ENCODE peak calls at places on chromosome 18, in four cellular contexts. P, S, X and T are unnamed samples.

GRCh38 chr18:3923750-3924149 is 473.8 kb downstream of the TGIF1 start:
- DNase-seq in P (no peak), S (no peak), X (no peak), T (no peak)

GRCh38 chr18:415627-416612 is 84.6 kb downstream of the COLEC12 start:
- DNase-seq in P (no peak), S (no peak), X (no peak), T (no peak)

GRCh38 chr18:12079504-12080237 is 14.0 kb upstream of the ANKRD62 start:
- DNase-seq in P (peak), S (no peak), X (peak), T (no peak)

GRCh38 chr18:75003764-75004690 is 204.9 kb downstream of the PTGR3 start:
- DNase-seq in P (no peak), S (no peak), X (no peak), T (no peak)

GRCh38 chr18:40414155-40414754 is 1540.8 kb upstream of the PIK3C3 start:
- DNase-seq in P (no peak), S (no peak), X (no peak), T (no peak)

GRCh38 chr18:47595816-47596501 is 334.5 kb downstream of the SMAD2 start:
- DNase-seq in P (peak), S (peak), X (no peak), T (no peak)

GRCh38 chr18:74818776-74819175 is 221.1 kb downstream of the ZNF407 start:
- DNase-seq in P (no peak), S (no peak), X (no peak), T (no peak)

GRCh38 chr18:59446012-59446411 is 86.9 kb upstream of the LMAN1 start:
- DNase-seq in P (no peak), S (no peak), X (no peak), T (no peak)

GRCh38 chr18:34330308-34330707 is 105.6 kb upstream of the NOL4 start:
- DNase-seq in P (no peak), S (no peak), X (no peak), T (no peak)

GRCh38 chr18:61334491-61334850 is 1.2 kb downstream of the CDH20 start:
- DNase-seq in P (no peak), S (no peak), X (no peak), T (no peak)

GRCh38 chr18:38006541-38006940 is 440.9 kb upstream of the CELF4 start:
- DNase-seq in P (no peak), S (no peak), X (no peak), T (no peak)

GRCh38 chr18:61335737-61336555 is 2.7 kb downstream of the CDH20 start:
- DNase-seq in P (no peak), S (no peak), X (no peak), T (no peak)

GRCh38 chr18:8767356-8767755 is 62.0 kb downstream of the MTCL1 start:
- DNase-seq in P (no peak), S (no peak), X (no peak), T (no peak)

GRCh38 chr18:34492652-34493051 is 217.4 kb upstream of the DTNA start:
- DNase-seq in P (peak), S (no peak), X (no peak), T (no peak)

GRCh38 chr18:3603460-3604259 is 153.7 kb downstream of the TGIF1 start:
- DNase-seq in P (peak), S (no peak), X (no peak), T (no peak)

GRCh38 chr18:50297621-50298442 is 10.3 kb upstream of the CXXC1 start:
- DNase-seq in P (no peak), S (peak), X (peak), T (peak)

GRCh38 chr18:50466634-50467033 is 91.8 kb downstream of the SKA1 start:
- DNase-seq in P (no peak), S (no peak), X (no peak), T (no peak)

GRCh38 chr18:59867337-59868104 is 32.3 kb upstream of the PMAIP1 start:
- DNase-seq in P (no peak), S (no peak), X (no peak), T (no peak)

DNA sequence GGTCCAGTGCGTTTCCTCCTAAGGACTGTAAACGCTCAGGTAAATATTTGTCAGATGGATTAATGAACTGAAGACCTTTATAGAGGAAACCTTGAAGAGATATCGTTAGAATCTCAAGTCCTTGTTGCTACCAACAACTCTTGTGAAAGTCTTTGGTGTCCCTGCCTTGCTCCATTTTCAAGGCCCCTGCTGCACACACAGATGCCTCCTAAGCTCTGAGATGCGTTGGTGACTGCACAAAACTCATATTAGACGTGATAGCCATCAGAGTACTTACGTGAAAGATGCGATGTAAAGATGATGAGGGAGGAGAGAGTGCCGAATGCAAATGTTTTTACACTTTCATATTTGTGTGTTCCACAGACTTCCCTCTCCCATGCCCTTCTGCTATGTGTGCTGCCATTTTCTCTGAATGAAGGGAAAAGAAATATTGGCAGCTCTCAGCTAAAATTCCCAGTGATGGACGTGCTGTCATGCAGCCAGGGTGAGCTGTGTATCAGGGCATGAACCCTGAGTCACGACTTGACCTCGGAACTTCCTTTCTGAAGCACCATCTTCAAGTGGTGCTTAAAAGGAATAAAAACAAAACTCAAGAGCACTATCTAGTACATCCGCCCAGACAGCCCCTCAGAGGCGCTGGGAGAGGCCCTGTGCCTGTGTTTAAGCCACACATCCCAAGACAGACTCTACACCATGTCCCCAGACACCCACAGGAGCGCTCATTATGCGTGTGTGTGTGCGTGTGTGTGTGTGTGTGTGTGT is 117.4 kb downstream of the FAM210A start:
- DNase-seq in P (no peak), S (peak), X (no peak), T (no peak)
- H3K27ac ChIP-seq in P (no peak), S (no peak), X (no peak), T (no peak)

GRCh38 chr18:6414723-6415362 is at the start of gene L3MBTL4:
- DNase-seq in P (no peak), S (no peak), X (peak), T (peak)
- TF ChIP-seq POLR2A in P (peak), S (no peak), X (peak), T (no peak)

DNA sequence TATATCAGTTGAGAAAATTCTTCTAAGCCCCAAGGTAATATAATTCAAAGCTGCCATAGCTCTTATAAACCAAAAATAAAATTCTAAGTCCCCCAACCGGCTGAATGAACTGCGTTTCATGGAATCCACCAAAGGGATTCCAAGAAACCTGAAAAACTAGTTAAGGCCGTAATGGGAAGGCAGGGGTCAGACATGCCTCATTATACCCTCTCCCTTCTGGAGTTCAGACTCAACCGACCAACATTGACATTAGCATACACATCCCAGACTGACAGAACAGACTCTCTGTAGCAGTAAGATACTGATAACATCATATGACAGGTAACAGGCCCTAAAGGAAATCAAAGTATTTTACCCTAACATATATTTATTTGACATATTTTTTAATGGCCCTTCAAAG is 31.4 kb upstream of the PHLPP1 start:
- DNase-seq in P (no peak), S (no peak), X (no peak), T (no peak)
- H3K27ac ChIP-seq in P (no peak), S (no peak), X (no peak), T (no peak)

DNA sequence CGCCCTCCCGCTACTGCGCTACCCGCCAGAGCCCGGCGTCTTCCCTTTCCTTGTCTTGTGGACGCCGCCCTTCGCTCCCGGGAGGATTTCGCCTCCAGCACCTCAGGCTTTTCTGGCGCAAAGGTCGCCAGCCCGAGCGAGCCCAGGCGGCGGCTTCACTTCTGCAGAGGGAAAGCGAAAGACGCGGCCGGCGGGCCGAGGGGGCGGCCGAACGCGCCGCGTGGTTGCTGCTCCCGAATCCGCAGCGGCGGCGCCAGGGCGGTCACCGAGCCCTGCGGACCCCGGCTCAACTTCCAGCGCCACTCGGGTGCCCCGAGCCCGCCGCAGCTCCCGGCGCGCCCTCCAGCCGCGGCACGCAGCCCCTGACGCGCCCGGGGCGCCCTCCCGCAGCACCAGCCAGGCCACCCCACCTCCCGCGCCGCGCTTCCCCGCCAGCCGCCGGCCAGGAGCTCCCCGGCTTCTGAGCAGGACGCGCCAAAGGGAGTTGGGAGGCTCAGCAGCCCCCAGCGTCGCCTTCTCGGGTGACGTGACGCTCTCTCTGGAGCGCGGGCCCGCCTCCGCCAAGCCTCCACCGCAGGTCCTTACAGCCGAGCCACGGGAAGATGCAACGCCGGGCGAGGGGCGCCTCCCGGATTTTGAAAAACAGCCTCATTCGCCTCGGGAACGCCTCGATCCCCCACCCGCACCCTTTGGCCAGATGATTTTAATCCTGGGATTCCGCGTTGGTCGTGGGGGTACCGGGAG is 84.9 kb upstream of the EPB41L3 start:
- DNase-seq in P (no peak), S (no peak), X (peak), T (peak)
- TF ChIP-seq POLR2A in P (no peak), S (peak), X (peak), T (peak)

GRCh38 chr18:28036481-28036880 is 140.4 kb downstream of the CDH2 start:
- DNase-seq in P (no peak), S (no peak), X (no peak), T (no peak)

GRCh38 chr18:28040720-28041119 is 136.2 kb downstream of the CDH2 start:
- DNase-seq in P (no peak), S (no peak), X (no peak), T (no peak)

GRCh38 chr18:28041366-28041765 is 135.6 kb downstream of the CDH2 start:
- DNase-seq in P (no peak), S (no peak), X (no peak), T (no peak)

GRCh38 chr18:28040216-28040615 is 136.7 kb downstream of the CDH2 start:
- DNase-seq in P (no peak), S (no peak), X (no peak), T (no peak)

GRCh38 chr18:28039078-28039477 is 137.9 kb downstream of the CDH2 start:
- DNase-seq in P (no peak), S (no peak), X (no peak), T (no peak)
- H3K27ac ChIP-seq in P (no peak), S (no peak), X (no peak), T (no peak)

GRCh38 chr18:77132369-77133050 is at the start of gene MBP:
- DNase-seq in P (no peak), S (peak), X (peak), T (peak)
- TF ChIP-seq POLR2A in P (no peak), S (peak), X (peak), T (peak)

GRCh38 chr18:22399949-22400348 is 17.8 kb downstream of the CTAGE1 start:
- DNase-seq in P (no peak), S (no peak), X (no peak), T (no peak)
- H3K27ac ChIP-seq in P (no peak), S (no peak), X (no peak), T (no peak)

DNA sequence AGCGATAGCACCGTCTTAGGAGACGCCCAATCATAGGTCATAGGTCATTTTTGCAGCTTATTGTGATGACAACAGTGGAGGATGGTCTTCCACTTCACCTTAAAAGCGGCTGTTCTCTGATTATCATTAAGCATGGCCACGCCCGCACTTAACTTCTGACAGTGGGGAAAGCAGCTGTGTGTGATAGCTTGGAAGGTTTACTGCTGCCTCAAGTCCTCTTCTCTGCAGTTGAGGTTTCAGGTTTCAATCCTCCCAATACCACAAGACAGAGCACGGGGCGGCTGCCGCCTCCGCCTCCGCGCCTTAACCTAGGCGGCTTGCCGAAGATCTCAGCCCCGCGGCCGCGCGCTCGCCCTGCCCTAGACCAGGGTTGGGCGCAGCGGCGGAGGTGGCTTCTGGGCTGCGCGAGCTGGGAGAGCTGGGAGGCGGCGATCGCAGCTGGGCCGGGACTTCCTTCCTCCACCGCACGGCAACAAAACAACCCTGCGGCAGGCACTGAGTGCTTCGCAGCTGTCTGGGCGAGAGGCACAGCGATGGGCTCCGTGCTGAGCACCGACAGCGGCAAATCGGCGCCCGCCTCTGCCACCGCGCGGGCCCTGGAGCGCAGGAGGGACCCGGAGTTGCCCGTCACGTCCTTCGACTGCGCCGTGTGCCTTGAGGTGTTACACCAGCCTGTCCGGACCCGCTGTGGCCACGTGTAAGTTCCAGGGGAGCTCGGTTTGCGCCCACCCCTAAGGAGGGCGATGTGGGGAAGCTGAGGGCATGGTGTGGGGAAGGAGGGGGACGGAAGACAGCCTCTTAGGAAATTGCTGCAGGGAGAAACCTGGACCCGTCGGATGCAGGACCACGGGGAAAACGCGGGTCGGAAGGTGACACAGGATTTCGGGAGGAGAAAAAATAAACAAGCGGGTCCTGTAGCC is at the start of gene RNF125:
- DNase-seq in P (peak), S (peak), X (peak), T (peak)
- TF ChIP-seq POLR2A in P (no peak), S (peak), X (peak), T (no peak)

DNA sequence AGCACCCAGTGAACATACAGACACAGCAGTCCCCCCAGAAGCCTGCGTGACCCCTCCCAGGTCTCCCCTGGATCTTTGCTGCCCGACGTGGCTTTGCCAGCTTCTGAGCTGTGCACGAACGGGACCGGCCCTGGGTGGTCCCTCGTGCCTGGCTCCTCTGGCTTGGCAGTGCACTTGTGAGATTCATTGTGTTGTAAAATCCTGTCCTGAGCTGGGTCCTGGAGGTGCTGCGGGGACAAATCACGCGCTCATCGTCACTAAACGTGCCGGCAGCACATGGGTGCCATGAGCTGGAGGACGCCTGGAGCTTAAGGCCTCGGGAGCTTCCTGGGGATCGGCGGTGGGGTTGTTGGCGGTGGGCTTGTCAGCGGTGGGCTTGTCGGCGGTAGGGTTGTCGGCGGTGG is 104.9 kb downstream of the FAM210A start:
- DNase-seq in P (no peak), S (no peak), X (no peak), T (no peak)
- H3K27ac ChIP-seq in P (no peak), S (no peak), X (no peak), T (no peak)